ENCODE peak calls at places on chromosomes 16 and 17, in six cellular contexts. E is lower lobe of right lung, X is brain microvascular endothelial cell, Z is psoas muscle, I is dorsolateral prefrontal cortex, W is breast epithelium. F is an unnamed sample.

GRCh38 chr17:79781691-79782575 is 4.0 kb downstream of the CBX2 start:
- DNase-seq in I (no peak), W (no peak), E (peak; percentile 28), X (no peak), Z (no peak), F (no peak)

GRCh38 chr16:1543085-1543896 is 9.8 kb downstream of the TMEM204 start:
- DNase-seq in W (no peak), I (no peak), Z (peak; percentile 82), X (peak; percentile 71), E (peak; percentile 80), F (no peak)

GRCh38 chr16:51067352-51067751 is 83.7 kb downstream of the SALL1 start:
- DNase-seq in I (no peak), W (no peak), E (no peak), X (no peak), Z (no peak), F (no peak)

GRCh38 chr16:53507464-53508180 is 4.6 kb upstream of the AKTIP start:
- DNase-seq in E (no peak), Z (no peak), W (peak; percentile 8), X (no peak), I (no peak), F (no peak)

GRCh38 chr17:66149562-66149961 is 42.4 kb downstream of the CEP112 start:
- DNase-seq in E (no peak), X (no peak), W (no peak), Z (no peak), I (no peak), F (no peak)

GRCh38 chr17:19000531-19001011 is 4.0 kb downstream of the FAM83G start:
- DNase-seq in I (no peak), E (no peak), Z (no peak), W (no peak), X (peak; percentile 68), F (no peak)

GRCh38 chr16:49483251-49483650 is 109.6 kb downstream of the C16orf78 start:
- DNase-seq in E (peak; percentile 32), I (no peak), W (no peak), Z (peak; percentile 19), X (no peak), F (no peak)

GRCh38 chr17:79664925-79665738 is 54.3 kb upstream of the RBFOX3 start:
- DNase-seq in X (no peak), Z (peak; percentile 70), W (peak; percentile 63), E (peak; percentile 86), I (no peak), F (peak; percentile 87)

GRCh38 chr16:87538594-87538993 is 45.8 kb upstream of the ZCCHC14 start:
- DNase-seq in Z (no peak), X (peak; percentile 57), I (no peak), E (no peak), W (no peak), F (no peak)

GRCh38 chr17:17940451-17940911 is 31.7 kb downstream of the TOM1L2 start:
- DNase-seq in W (no peak), X (no peak), I (no peak), E (no peak), Z (no peak), F (peak; percentile 42)

GRCh38 chr17:27669136-27669535 is 38.1 kb downstream of the LGALS9 start:
- DNase-seq in I (no peak), X (no peak), Z (no peak), E (no peak), W (no peak), F (no peak)

GRCh38 chr17:80969030-80969673 is 22.5 kb upstream of the CHMP6 start:
- DNase-seq in X (no peak), E (peak; percentile 48), W (no peak), Z (peak; percentile 65), I (no peak), F (no peak)

GRCh38 chr17:51228177-51228576 is 31.7 kb downstream of the MBTD1 start:
- DNase-seq in I (no peak), Z (no peak), W (no peak), X (peak; percentile 22), E (no peak), F (no peak)

GRCh38 chr17:75864448-75864871 is 9.3 kb upstream of the WBP2 start:
- DNase-seq in Z (peak; percentile 86), X (peak; percentile 68), E (peak; percentile 64), W (peak; percentile 48), I (no peak), F (no peak)

GRCh38 chr17:6346986-6347385 is 87.9 kb downstream of the AIPL1 start:
- DNase-seq in W (no peak), Z (no peak), X (no peak), I (no peak), E (no peak), F (no peak)

GRCh38 chr17:38750044-38750311 is 1.8 kb upstream of the PCGF2 start:
- DNase-seq in I (no peak), E (no peak), Z (no peak), W (no peak), X (no peak), F (no peak)

GRCh38 chr17:79176792-79177601 is 102.4 kb downstream of the ENGASE start:
- DNase-seq in E (no peak), X (no peak), W (no peak), Z (no peak), I (no peak), F (no peak)

GRCh38 chr17:42431758-42432161 is 8.7 kb upstream of the CAVIN1 start:
- DNase-seq in E (no peak), Z (no peak), X (no peak), W (no peak), I (no peak), F (no peak)

GRCh38 chr17:73506470-73507435 is 137.5 kb downstream of the SDK2 start:
- DNase-seq in E (no peak), Z (peak; percentile 12), W (no peak), X (no peak), I (no peak), F (peak; percentile 50)

GRCh38 chr17:17889922-17890321 is 53.1 kb upstream of the SREBF1 start:
- DNase-seq in E (no peak), Z (no peak), I (no peak), X (no peak), W (no peak), F (no peak)

GRCh38 chr16:67528222-67528869 is at the start of gene RIPOR1:
- DNase-seq in Z (peak; percentile 67), I (no peak), X (no peak), W (no peak), E (peak; percentile 71), F (no peak)

GRCh38 chr16:27993587-27993986 is 69.9 kb downstream of the GSG1L start:
- DNase-seq in Z (no peak), X (no peak), W (no peak), I (no peak), E (no peak), F (no peak)
- H3K4me3 ChIP-seq in Z (no peak overlapping the region), X (no peak overlapping the region), W (no peak overlapping the region), I (no peak overlapping the region), E (no peak overlapping the region), F (no peak overlapping the region)

GRCh38 chr16:2675021-2675420 is 7.3 kb upstream of the KCTD5 start:
- DNase-seq in I (no peak), X (no peak), W (no peak), E (no peak), Z (no peak), F (no peak)

GRCh38 chr16:2673066-2673999 is 9.0 kb upstream of the KCTD5 start:
- DNase-seq in I (peak; percentile 94), W (peak; percentile 95), Z (peak; percentile 98), X (peak; percentile 91), E (peak; percentile 97), F (peak; percentile 66)

GRCh38 chr16:2675714-2676113 is 6.6 kb upstream of the KCTD5 start:
- DNase-seq in E (no peak), I (no peak), W (no peak), Z (no peak), X (no peak), F (no peak)

DNA sequence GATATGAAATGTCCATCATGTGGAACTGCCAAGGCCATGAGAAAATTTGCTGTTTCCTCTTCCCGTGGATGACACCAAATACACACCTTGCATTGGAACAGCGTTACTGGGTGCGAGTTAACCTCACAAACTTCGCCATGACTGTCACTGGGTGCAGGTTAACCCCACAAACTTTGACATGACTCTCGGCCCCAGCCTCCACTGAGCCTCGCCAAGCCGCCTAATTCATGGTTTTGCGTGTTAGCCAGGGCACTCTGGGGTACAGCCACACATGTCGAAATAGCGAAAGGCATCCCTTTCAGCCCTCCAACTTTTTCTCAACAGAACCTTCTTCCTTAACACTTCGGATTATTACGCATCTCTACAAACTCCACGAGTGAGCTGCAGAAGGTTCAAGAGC is 10.6 kb upstream of the KCTD5 start:
- DNase-seq in W (no peak), Z (no peak), X (no peak), E (no peak), I (no peak), F (no peak)
- H3K4me3 ChIP-seq in W (no peak overlapping the region), Z (peak overlapping the region; percentile 92), X (no peak overlapping the region), E (peak overlapping the region; percentile 72), I (no peak overlapping the region), F (peak overlapping the region; percentile 65)

DNA sequence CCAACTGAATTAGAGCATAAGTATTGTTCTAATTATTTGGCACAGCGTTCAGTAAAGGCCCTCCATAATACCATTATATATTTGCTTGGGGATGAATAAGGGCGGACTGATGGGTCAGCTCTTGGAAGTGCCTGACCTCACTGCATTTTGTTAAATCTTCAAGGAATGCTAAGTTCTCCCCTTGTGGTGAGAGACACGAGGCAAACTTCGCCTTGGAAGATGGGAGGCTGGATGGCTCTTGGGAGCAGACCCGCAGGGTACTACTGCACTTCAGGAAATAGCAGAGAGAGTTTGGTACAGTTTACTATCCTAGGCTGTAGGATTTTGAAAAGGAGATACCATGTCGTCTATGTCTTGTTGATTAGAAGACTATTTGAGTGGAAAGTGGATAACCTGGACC is 87.0 kb upstream of the RPRML start:
- DNase-seq in W (no peak), E (no peak), X (no peak), I (no peak), Z (no peak), F (no peak)
- H3K4me3 ChIP-seq in W (no peak overlapping the region), E (no peak overlapping the region), X (no peak overlapping the region), I (no peak overlapping the region), Z (peak overlapping the region; percentile 92), F (no peak overlapping the region)

GRCh38 chr16:81460075-81460474 is 15.5 kb downstream of the CMIP start:
- DNase-seq in Z (no peak), E (no peak), W (no peak), X (no peak), I (no peak), F (no peak)
- H3K4me3 ChIP-seq in Z (no peak overlapping the region), E (no peak overlapping the region), W (no peak overlapping the region), X (no peak overlapping the region), I (no peak overlapping the region), F (no peak overlapping the region)